ENCODE peak calls at places on chromosome 14, in five cellular contexts. B is adrenal gland; R is stimulated activated CD8-positive, alpha-beta memory T cell treated with anti-CD3 and anti-CD28 coated beads, Interleukin-15, amount 100 ng/mL, for 24 hours; K is SW480; F is GM04504. Y is an unnamed sample.

GRCh38 chr14:32078030-32078793 is 1.1 kb downstream of the ARHGAP5 start:
- DNase-seq in B (peak), R (no peak), K (peak), F (peak), Y (peak)

GRCh38 chr14:79253576-79253975 is 957.7 kb downstream of the DIO2 start:
- DNase-seq in B (no peak), R (no peak), K (no peak), F (no peak), Y (no peak)

GRCh38 chr14:68627868-68628604 is 164.8 kb downstream of the ZFP36L1 start:
- DNase-seq in B (peak), R (peak), K (peak), F (no peak), Y (no peak)

GRCh38 chr14:50780393-50780792 is 50.6 kb downstream of the NIN start:
- DNase-seq in B (no peak), R (no peak), K (no peak), F (no peak), Y (no peak)

GRCh38 chr14:101017806-101018560 is 114.5 kb upstream of the RTL1 start:
- DNase-seq in B (no peak), R (no peak), K (no peak), F (no peak), Y (no peak)

GRCh38 chr14:91356218-91356763 is 61.3 kb downstream of the CCDC88C start:
- DNase-seq in B (no peak), R (no peak), K (no peak), F (no peak), Y (no peak)

GRCh38 chr14:41604793-41605534 is 1.7 kb upstream of the LRFN5 start:
- DNase-seq in B (peak), R (no peak), K (no peak), F (no peak), Y (no peak)

GRCh38 chr14:20610002-20610765 is 19.0 kb upstream of the RNASE12 start:
- DNase-seq in B (peak), R (peak), K (peak), F (no peak), Y (peak)

GRCh38 chr14:58638231-58639205 is 756 bp downstream of the DACT1 start:
- DNase-seq in B (no peak), R (no peak), K (peak), F (no peak), Y (peak)

GRCh38 chr14:49770212-49770817 is 2.4 kb downstream of the KLHDC2 start:
- DNase-seq in B (no peak), R (no peak), K (peak), F (no peak), Y (peak)

GRCh38 chr14:73720636-73721035 is 6.5 kb upstream of the PNMA1 start:
- DNase-seq in B (no peak), R (no peak), K (no peak), F (no peak), Y (no peak)

GRCh38 chr14:96821501-96821900 is 24.3 kb downstream of the VRK1 start:
- DNase-seq in B (no peak), R (no peak), K (no peak), F (no peak), Y (no peak)

GRCh38 chr14:35441160-35441559 is 36.6 kb upstream of the NFKBIA start:
- DNase-seq in B (no peak), R (no peak), K (no peak), F (no peak), Y (no peak)

GRCh38 chr14:54687750-54688119 is 120.8 kb downstream of the SAMD4A start:
- DNase-seq in B (no peak), R (no peak), K (no peak), F (no peak), Y (no peak)

GRCh38 chr14:70808402-70809237 is 693 bp downstream of the MAP3K9 start:
- DNase-seq in B (peak), R (peak), K (peak), F (no peak), Y (no peak)

GRCh38 chr14:87691482-87691881 is 301.5 kb downstream of the GALC start:
- DNase-seq in B (no peak), R (no peak), K (no peak), F (no peak), Y (no peak)

GRCh38 chr14:67410313-67410712 is 1.7 kb downstream of the PLEK2 start:
- DNase-seq in B (no peak), R (no peak), K (peak), F (no peak), Y (no peak)

GRCh38 chr14:49969961-49970360 is 77.1 kb downstream of the ARF6 start:
- DNase-seq in B (no peak), R (no peak), K (no peak), F (no peak), Y (no peak)

GRCh38 chr14:32744811-32745445 is 193.8 kb upstream of the NPAS3 start:
- DNase-seq in B (no peak), R (no peak), K (no peak), F (no peak), Y (no peak)

GRCh38 chr14:100616854-100617714 is 29.9 kb upstream of the BEGAIN start:
- DNase-seq in B (no peak), R (no peak), K (no peak), F (no peak), Y (no peak)

GRCh38 chr14:58560208-58560607 is 77.6 kb upstream of the DACT1 start:
- DNase-seq in B (no peak), R (no peak), K (no peak), F (peak), Y (peak)

GRCh38 chr14:58541623-58542022 is 96.1 kb upstream of the DACT1 start:
- DNase-seq in B (no peak), R (no peak), K (no peak), F (no peak), Y (no peak)

GRCh38 chr14:104780513-104781030 is 15.0 kb downstream of the AKT1 start:
- DNase-seq in B (no peak), R (no peak), K (no peak), F (no peak), Y (no peak)

GRCh38 chr14:74548881-74549280 is 55.3 kb downstream of the ISCA2 start:
- DNase-seq in B (no peak), R (no peak), K (no peak), F (peak), Y (no peak)

Y was measured in HCEC 1CT.